ENCODE peak calls at places on chromosomes 5 and 9, in five cellular contexts. L, Z, N, X and R are unnamed samples. For H3K9me2, the result is how much of the 10 kb centered on the place peaks cover.

GRCh38 chr9:136694163-136694864 is 7.1 kb upstream of the AGPAT2 start:
- DNase-seq in X (no peak), L (peak), Z (peak), N (peak), R (peak)

GRCh38 chr9:38128752-38129270 is 59.8 kb upstream of the SHB start:
- DNase-seq in X (no peak), N (no peak), Z (no peak), L (no peak), R (no peak)

GRCh38 chr5:135608761-135609443 is 30.1 kb upstream of the CXCL14 start:
- DNase-seq in L (no peak), Z (no peak), N (no peak), X (no peak), R (no peak)

GRCh38 chr5:3377831-3378230 is 217.8 kb upstream of the IRX1 start:
- DNase-seq in Z (no peak), N (no peak), X (no peak), L (no peak), R (no peak)

GRCh38 chr9:13427587-13427986 is 148.1 kb upstream of the MPDZ start:
- DNase-seq in X (peak), L (no peak), Z (peak), N (peak), R (peak)

GRCh38 chr9:106421772-106422171 is 441.2 kb upstream of the ZNF462 start:
- DNase-seq in Z (no peak), N (no peak), X (no peak), L (no peak), R (no peak)

GRCh38 chr9:88776717-88777497 is 214.4 kb upstream of the S1PR3 start:
- DNase-seq in X (no peak), L (no peak), Z (no peak), N (peak), R (peak)

GRCh38 chr5:36239370-36240293 is 2.1 kb downstream of the NADK2 start:
- DNase-seq in L (no peak), N (peak), X (peak), Z (no peak), R (no peak)

GRCh38 chr5:61311836-61312808 is 19.9 kb upstream of the ZSWIM6 start:
- DNase-seq in N (peak), X (no peak), L (no peak), Z (no peak), R (peak)

GRCh38 chr9:91991621-91992435 is 41.8 kb upstream of the ROR2 start:
- DNase-seq in L (no peak), Z (no peak), X (no peak), N (peak), R (no peak)

GRCh38 chr5:175900131-175900530 is 28.8 kb downstream of the CPLX2 start:
- DNase-seq in X (no peak), L (no peak), Z (no peak), N (no peak), R (no peak)

GRCh38 chr5:120375248-120375647 is 88.9 kb upstream of the PRR16 start:
- DNase-seq in Z (no peak), L (no peak), N (peak), X (no peak), R (no peak)

GRCh38 chr9:87610200-87611155 is 112.8 kb downstream of the DAPK1 start:
- DNase-seq in L (no peak), Z (no peak), N (no peak), X (no peak), R (no peak)

GRCh38 chr5:149206524-149207141 is 65.0 kb upstream of the AFAP1L1 start:
- DNase-seq in X (no peak), Z (no peak), N (no peak), L (no peak), R (no peak)

GRCh38 chr9:113184089-113184488 is 33.3 kb downstream of the SLC31A2 start:
- DNase-seq in L (no peak), N (no peak), Z (no peak), X (no peak), R (no peak)

GRCh38 chr5:124741711-124742496 is 4.5 kb downstream of the ZNF608 start:
- DNase-seq in Z (peak), N (peak), X (no peak), L (peak), R (peak)

GRCh38 chr9:122777935-122778671 is 10.6 kb upstream of the OR5C1 start:
- DNase-seq in Z (no peak), N (peak), X (no peak), L (no peak), R (peak)

DNA sequence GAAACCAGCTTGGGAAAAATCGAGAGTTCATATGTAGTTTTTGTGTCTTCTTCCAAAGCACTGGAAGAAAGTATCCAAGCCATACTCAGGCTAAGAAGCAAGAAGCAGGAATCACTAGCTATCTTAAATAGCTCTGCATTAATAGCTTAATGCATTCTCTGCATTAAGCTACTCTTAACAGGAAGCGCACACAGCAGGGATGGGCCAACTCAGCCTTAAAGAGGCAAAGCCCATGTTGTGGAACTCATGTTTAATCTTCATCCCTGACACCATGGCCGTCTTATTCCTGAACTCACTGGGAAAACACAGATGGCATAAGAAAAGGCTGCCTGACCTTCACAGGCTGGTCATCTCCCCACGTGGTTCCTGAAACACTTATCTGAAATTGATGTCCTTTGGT is 18.7 kb upstream of the ICE1 start:
- DNase-seq in Z (peak), L (no peak), N (no peak), X (no peak), R (no peak)
- H2AFZ ChIP-seq in Z (no peak), L (no peak), N (no peak), X (no peak), R (no peak)

GRCh38 chr9:101387871-101388506 is 3.2 kb upstream of the BAAT start:
- DNase-seq in Z (peak), X (peak), L (peak), N (peak), R (no peak)

GRCh38 chr9:101388507-101388993 is 3.7 kb upstream of the BAAT start:
- DNase-seq in N (peak), Z (peak), L (no peak), X (no peak), R (no peak)

GRCh38 chr9:101397746-101398334 is 578 bp downstream of the MRPL50 start:
- DNase-seq in N (no peak), L (no peak), X (no peak), Z (no peak), R (no peak)

GRCh38 chr9:101394687-101395086 is 3.7 kb downstream of the MRPL50 start:
- DNase-seq in L (no peak), N (no peak), Z (no peak), X (no peak), R (no peak)

GRCh38 chr9:101393135-101393534 is 5.3 kb downstream of the MRPL50 start:
- DNase-seq in L (no peak), X (no peak), N (no peak), Z (no peak), R (no peak)
- H3K9me2 ChIP-seq in L (under half), X (under half), N (under half), Z (under half), R (under half)

DNA sequence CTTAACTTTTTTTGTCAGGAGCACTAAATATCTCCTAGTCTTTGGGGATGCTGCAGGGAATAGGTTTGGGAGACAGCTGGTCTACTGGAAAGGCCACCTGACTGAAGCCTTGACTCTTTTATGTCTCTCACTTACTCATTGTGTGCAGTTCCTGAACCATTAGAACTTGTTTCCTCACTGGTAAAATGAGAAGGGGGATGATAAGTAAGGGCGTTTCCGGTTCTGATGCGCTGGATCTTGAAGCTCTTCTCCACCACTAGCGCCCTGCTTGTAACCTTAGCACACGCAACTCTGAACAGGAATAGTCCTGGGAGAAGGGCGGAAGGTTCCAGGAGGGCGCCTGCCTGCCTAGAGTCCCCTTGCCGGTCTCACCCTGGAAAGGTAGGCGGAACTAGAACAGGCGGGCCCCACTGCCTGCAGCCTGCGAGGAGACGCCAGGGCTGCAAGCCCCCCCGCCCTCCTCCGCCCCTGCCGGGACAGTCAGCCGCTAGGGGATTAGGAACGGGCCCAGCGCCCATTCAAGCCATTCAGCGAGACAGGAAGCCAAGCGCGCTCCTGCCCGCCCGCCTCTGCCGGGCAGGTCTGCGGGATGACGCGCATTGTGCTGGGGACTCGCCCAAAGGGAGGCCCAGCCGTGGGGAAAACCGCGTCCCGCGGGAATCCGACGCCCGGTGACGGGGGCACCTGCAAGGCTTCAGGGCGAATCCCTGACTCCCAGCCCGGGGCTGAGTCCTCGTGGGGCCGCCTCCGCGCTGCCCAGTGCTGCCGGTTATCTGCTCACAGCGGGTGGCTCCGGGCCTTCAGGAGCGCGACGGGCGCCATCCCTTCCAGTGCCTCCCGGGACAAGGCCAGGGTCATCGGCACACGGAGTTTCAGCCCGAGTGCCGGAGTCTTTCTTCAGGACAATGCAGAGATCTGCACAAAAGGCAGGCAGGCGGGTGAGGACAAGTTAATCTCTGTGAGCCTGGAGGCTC is 44.0 kb upstream of the XPA start:
- DNase-seq in Z (peak), L (no peak), N (peak), X (no peak), R (peak)
- TF ChIP-seq EZH2 in Z (no peak), L (no peak), N (no peak), X (no peak), R (no peak)

GRCh38 chr5:171610053-171610452 is 175.6 kb upstream of the SMIM23 start:
- DNase-seq in L (no peak), Z (no peak), X (no peak), N (no peak), R (no peak)
- H2AFZ ChIP-seq in L (no peak), Z (no peak), X (no peak), N (no peak), R (no peak)